ENCODE peak calls at places on chromosomes 1 and 21, in five cellular contexts. C, Y, S, W and L are unnamed samples.

GRCh38 chr1:6026095-6026809 is 19.4 kb upstream of the KCNAB2 start:
- DNase-seq in Y (no peak), W (peak), S (peak), C (no peak), L (peak)

GRCh38 chr1:246969621-246970020 is 37.9 kb upstream of the AHCTF1 start:
- DNase-seq in C (no peak), S (no peak), Y (no peak), W (no peak), L (no peak)

GRCh38 chr1:25867210-25867991 is 8.1 kb downstream of the PAQR7 start:
- DNase-seq in C (no peak), Y (no peak), S (no peak), W (no peak), L (no peak)

GRCh38 chr21:36125513-36126121 is 9.3 kb upstream of the CBR3 start:
- DNase-seq in C (peak), S (peak), W (peak), Y (peak), L (peak)

GRCh38 chr1:28718601-28719331 is 18.0 kb upstream of the YTHDF2 start:
- DNase-seq in W (peak), S (no peak), Y (no peak), C (peak), L (peak)

GRCh38 chr1:1274931-1275431 is 1.3 kb upstream of the UBE2J2 start:
- DNase-seq in Y (no peak), C (no peak), W (no peak), S (no peak), L (no peak)

GRCh38 chr21:33230518-33231324 is 983 bp downstream of the IFNAR2 start:
- DNase-seq in S (peak), W (peak), C (peak), Y (peak), L (peak)

GRCh38 chr1:172753964-172754363 is 95.1 kb downstream of the FASLG start:
- DNase-seq in C (no peak), S (no peak), W (no peak), Y (no peak), L (no peak)

GRCh38 chr1:153030895-153031294 is at the start of gene SPRR1B:
- DNase-seq in S (no peak), Y (no peak), C (no peak), W (no peak), L (no peak)

GRCh38 chr1:64675718-64676345 is 69.0 kb upstream of the RAVER2 start:
- DNase-seq in W (peak), S (peak), Y (peak), C (peak), L (peak)

GRCh38 chr1:222546548-222547259 is 1.2 kb downstream of the HHIPL2 start:
- DNase-seq in W (peak), S (peak), C (peak), Y (peak), L (peak)

GRCh38 chr1:53430256-53430655 is 28.9 kb upstream of the DMRTB1 start:
- DNase-seq in S (no peak), Y (no peak), C (no peak), W (no peak), L (no peak)

GRCh38 chr1:218342091-218342490 is 3.0 kb upstream of the TGFB2 start:
- DNase-seq in C (no peak), W (no peak), Y (no peak), S (no peak), L (no peak)

GRCh38 chr1:234583755-234584430 is 26.1 kb downstream of the IRF2BP2 start:
- DNase-seq in S (no peak), W (no peak), Y (no peak), C (no peak), L (no peak)

GRCh38 chr1:84810343-84810742 is 82.7 kb downstream of the LPAR3 start:
- DNase-seq in C (no peak), S (no peak), Y (no peak), W (no peak), L (no peak)